ENCODE peak calls at places on chromosomes 5 and 9, in five cellular contexts. Q is erythroblast, G is body of pancreas, O is tibial nerve, Z is breast epithelium. R is an unnamed sample.

GRCh38 chr9:79273311-79273710 is 298.5 kb upstream of the TLE4 start:
- DNase-seq in Q (no peak), G (no peak), O (no peak), Z (no peak), R (no peak)

GRCh38 chr9:95175523-95175922 is 142.0 kb downstream of the FANCC start:
- DNase-seq in Q (no peak), G (no peak), O (no peak), Z (no peak), R (no peak)

GRCh38 chr9:31445960-31446359 is 938.5 kb upstream of the ACO1 start:
- DNase-seq in Q (no peak), G (no peak), O (no peak), Z (no peak), R (no peak)

GRCh38 chr5:115842089-115842881 is 550 bp downstream of the AP3S1 start:
- DNase-seq in Q (peak), G (no peak), O (no peak), Z (no peak), R (no peak)

GRCh38 chr9:130461218-130461630 is 16.5 kb downstream of the ASS1 start:
- DNase-seq in Q (peak), G (peak), O (no peak), Z (no peak), R (peak)

GRCh38 chr5:6773342-6774035 is 60.3 kb downstream of the TENT4A start:
- DNase-seq in Q (no peak), G (no peak), O (no peak), Z (no peak), R (no peak)

GRCh38 chr5:8685704-8686103 is 816.8 kb downstream of the MTRR start:
- DNase-seq in Q (no peak), G (no peak), O (no peak), Z (no peak), R (no peak)

GRCh38 chr5:69512740-69513260 is 20.2 kb downstream of the OCLN start:
- DNase-seq in Q (no peak), G (no peak), O (no peak), Z (no peak), R (no peak)

GRCh38 chr5:87394407-87394806 is 18.3 kb downstream of the CCNH start:
- DNase-seq in Q (no peak), G (no peak), O (no peak), Z (no peak), R (no peak)

GRCh38 chr5:154189819-154190651 is 498 bp upstream of the GALNT10 start:
- DNase-seq in Q (peak), G (peak), O (peak), Z (peak), R (peak)
- TF ChIP-seq POLR2A in Q (peak), G (peak), O (no peak), Z (no peak), R (no peak)

DNA sequence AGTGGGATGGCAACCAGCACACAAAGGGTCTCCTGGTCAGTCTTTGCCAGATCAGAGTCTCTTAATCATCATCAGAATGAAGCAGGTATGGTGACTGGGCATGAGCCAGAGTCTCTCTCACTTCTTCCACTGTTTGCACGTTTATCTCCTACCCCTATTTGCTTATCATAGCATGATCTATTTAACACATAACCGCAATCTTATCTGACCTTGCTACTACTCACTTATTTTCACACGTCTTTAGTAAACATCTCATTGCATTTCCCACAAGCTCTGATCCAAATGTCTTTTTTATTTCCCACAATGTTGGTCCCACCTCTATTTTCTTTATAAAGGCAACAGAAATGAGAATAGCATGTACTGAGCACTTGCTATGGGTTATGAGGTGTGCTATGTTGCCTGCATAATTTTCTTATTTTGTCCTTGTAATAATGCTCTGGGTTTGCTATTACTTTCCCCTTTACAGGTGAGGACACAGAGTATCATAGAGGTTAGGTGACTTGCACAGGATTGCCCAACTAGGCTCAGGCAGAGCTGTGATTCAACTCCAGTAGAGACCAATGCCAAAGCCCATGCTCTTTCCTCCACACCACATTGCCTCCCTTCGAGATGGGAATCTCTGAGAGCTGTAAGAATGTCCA is 39.7 kb upstream of the IL7R start:
- DNase-seq in Q (no peak), G (no peak), O (no peak), Z (no peak), R (no peak)
- TF ChIP-seq POLR2A in Q (no peak), G (no peak), O (no peak), Z (no peak), R (no peak)

DNA sequence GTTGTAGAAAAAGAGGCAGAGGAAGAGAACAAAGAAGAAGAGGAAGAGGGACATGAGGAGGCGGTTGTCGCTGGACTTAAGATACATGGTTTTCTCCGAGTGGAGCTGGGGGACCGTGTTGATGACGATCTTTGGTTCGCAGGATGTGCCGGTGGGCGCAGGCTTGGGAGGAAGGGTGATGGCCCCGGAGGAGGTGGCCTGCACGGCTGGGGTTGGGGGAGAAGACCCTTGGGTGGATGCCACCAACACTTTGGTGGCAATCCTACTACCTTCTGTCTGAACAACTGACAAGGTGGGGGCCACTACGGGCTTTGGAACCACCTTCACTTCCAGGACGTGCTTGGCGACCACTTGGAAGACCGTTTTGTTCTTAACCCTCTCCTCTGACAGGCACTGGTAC is 60.7 kb downstream of the SECISBP2 start:
- DNase-seq in Q (no peak), G (no peak), O (no peak), Z (no peak), R (no peak)
- TF ChIP-seq POLR2A in Q (no peak), G (no peak), O (no peak), Z (no peak), R (no peak)

DNA sequence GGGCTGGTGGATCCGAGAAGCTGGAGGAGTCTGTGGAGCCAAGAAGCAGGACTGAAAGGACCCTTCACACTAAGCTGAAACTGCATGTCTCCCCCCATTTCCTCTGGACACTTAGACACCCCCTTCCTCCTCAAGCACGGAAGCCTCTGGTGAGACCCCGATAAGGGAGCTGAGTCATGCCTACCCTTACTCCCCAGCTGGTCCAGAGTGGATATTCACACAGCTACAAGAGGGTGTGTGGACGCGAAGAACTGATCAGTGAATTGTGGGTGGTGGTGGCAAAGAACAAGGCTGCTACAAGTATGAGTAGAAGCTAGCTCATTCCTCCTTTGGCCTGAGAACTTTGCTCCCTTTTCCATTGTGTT is 4.3 kb downstream of the TLN1 start:
- DNase-seq in Q (peak), G (no peak), O (no peak), Z (no peak), R (no peak)
- TF ChIP-seq POLR2A in Q (no peak), G (no peak), O (no peak), Z (no peak), R (no peak)

GRCh38 chr5:38871211-38871610 is 25.4 kb downstream of the OSMR start:
- DNase-seq in Q (no peak), G (no peak), O (no peak), Z (no peak), R (no peak)

GRCh38 chr5:38872826-38873225 is 27.0 kb downstream of the OSMR start:
- DNase-seq in Q (no peak), G (no peak), O (no peak), Z (no peak), R (no peak)

GRCh38 chr5:38867071-38867790 is 21.4 kb downstream of the OSMR start:
- DNase-seq in Q (no peak), G (no peak), O (no peak), Z (no peak), R (no peak)

GRCh38 chr5:38870595-38870994 is 24.8 kb downstream of the OSMR start:
- DNase-seq in Q (no peak), G (no peak), O (no peak), Z (no peak), R (no peak)

DNA sequence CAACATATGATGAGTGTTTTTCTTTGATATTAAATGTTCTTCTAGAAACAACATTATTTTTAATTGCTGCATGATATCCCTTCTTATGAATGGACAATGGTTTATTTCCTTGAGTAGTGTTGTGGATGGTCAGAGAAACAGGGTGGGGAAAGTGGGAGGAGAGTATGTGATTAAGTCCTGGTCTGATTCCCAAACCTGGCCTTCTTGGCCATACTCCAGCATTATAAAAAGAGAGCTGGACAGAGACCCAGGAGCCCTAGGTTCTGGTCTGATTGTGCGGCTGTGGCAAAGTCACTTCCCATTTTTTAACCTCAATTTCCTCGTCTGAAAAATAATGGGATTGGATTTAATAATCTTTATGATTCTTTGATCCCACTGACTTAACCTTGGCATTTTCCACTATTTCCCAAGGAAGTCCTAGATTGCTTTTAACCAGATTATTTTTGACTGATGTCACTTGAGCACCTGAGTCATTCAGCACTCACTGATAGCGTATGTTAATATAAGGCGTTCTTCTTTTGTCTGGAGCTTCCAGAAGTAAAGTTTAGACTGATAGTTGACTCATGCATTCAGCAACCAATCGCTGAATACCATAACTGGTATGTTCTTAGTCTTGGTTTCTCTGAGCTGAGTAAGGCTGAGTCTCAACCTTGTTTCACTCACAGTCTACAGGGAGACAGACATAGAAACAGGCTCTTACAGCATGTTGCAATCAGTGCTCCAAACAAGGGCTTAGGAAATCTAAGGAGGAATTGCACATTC is 26.2 kb downstream of the OSMR start:
- DNase-seq in Q (no peak), G (no peak), O (no peak), Z (no peak), R (no peak)
- TF ChIP-seq POLR2A in Q (no peak), G (no peak), O (no peak), Z (no peak), R (no peak)

GRCh38 chr9:125767349-125767748 is 20.2 kb downstream of the PBX3 start:
- DNase-seq in Q (no peak), G (no peak), O (no peak), Z (no peak), R (no peak)
- TF ChIP-seq POLR2A in Q (no peak), G (no peak), O (no peak), Z (no peak), R (no peak)

DNA sequence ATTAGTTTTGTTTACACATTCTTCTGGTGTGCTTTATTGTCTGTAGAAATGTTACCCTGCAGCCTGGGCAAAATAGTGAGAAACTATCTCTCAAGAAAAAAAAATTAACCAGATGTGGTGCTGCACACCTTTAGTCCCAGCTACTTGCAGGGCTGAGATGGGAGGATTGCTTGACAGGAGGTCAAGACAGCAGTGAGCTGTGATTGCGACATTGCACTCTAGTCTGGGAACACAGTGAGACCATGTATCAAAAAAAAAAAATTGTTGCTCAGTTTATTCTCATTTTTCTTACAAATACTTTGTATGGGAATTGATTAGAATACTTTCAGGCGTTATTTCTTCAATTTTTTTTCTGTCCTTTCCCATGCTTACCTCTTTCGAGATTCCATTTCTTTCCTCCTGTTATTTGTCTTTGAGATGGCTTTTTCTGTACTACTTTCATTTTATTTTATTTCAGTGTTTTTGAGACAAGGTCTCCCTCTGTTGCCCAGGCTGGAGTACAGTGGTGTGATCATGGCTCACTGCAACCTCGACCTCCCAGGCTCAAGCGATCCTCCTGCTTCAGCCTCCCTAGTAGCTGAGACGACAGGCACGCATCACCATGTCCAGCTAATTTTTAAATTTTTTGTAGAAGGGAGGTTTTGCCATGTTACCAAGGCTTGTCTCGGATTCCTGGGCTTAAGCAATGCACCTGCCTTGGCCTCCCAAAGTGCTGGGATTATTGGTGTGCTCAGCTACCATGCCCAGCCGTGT is 24.9 kb downstream of the TENT2 start:
- DNase-seq in Q (no peak), G (no peak), O (no peak), Z (no peak), R (no peak)
- TF ChIP-seq POLR2A in Q (no peak), G (no peak), O (no peak), Z (no peak), R (no peak)